ENCODE peak calls at places on chromosomes 11 and 22, in seven cellular contexts. E, R, U, G, Q, S and D are unnamed samples.
A peak's percentile ranks its signal among the peaks of the same experiment; 100 is the strongest.

GRCh38 chr22:36220457-36220921 is 18.8 kb downstream of the APOL2 start:
- DNase-seq in E (no peak), R (no peak), U (no peak), G (no peak), Q (no peak), S (no peak), D (no peak)

GRCh38 chr11:118705111-118705741 is 25.8 kb upstream of the TREH start:
- DNase-seq in E (no peak), R (no peak), U (no peak), G (peak; percentile 51), Q (no peak), S (peak; percentile 25), D (no peak)

GRCh38 chr22:40022536-40023225 is 27.9 kb downstream of the FAM83F start:
- DNase-seq in E (no peak), R (no peak), U (no peak), G (no peak), Q (no peak), S (no peak), D (no peak)

GRCh38 chr11:112113539-112114457 is 27.1 kb downstream of the SDHD start:
- DNase-seq in E (no peak), R (peak; percentile 20), U (peak; percentile 57), G (no peak), Q (no peak), S (peak; percentile 48), D (no peak)

GRCh38 chr11:27950339-27950738 is 157.6 kb downstream of the KIF18A start:
- DNase-seq in E (no peak), R (no peak), U (no peak), G (no peak), Q (no peak), S (no peak), D (no peak)

GRCh38 chr11:105673089-105673488 is 63.2 kb downstream of the GRIA4 start:
- DNase-seq in E (no peak), R (no peak), U (peak; percentile 3), G (peak; percentile 5), Q (no peak), S (no peak), D (no peak)

GRCh38 chr11:66011239-66011784 is 496 bp upstream of the CST6 start:
- DNase-seq in E (no peak), R (no peak), U (peak; percentile 29), G (no peak), Q (no peak), S (no peak), D (no peak)

GRCh38 chr22:50599816-50600454 is 658 bp upstream of the MAPK8IP2 start:
- DNase-seq in E (peak; percentile 47), R (no peak), U (peak; percentile 92), G (peak; percentile 76), Q (peak; percentile 65), S (peak; percentile 74), D (no peak)

GRCh38 chr22:48919851-48920589 is 907.7 kb downstream of the BRD1 start:
- DNase-seq in E (no peak), R (no peak), U (no peak), G (no peak), Q (no peak), S (no peak), D (no peak)

GRCh38 chr11:80146231-80146630 is 705.4 kb upstream of the TENM4 start:
- DNase-seq in E (no peak), R (peak; percentile 4), U (no peak), G (no peak), Q (no peak), S (no peak), D (no peak)

GRCh38 chr11:123235687-123236261 is 40.7 kb upstream of the CLMP start:
- DNase-seq in E (no peak), R (no peak), U (no peak), G (no peak), Q (no peak), S (no peak), D (no peak)

GRCh38 chr11:95647805-95648379 is 141.7 kb downstream of the FAM76B start:
- DNase-seq in E (no peak), R (no peak), U (no peak), G (no peak), Q (no peak), S (no peak), D (no peak)

GRCh38 chr11:87851234-87851633 is 324.0 kb downstream of the RAB38 start:
- DNase-seq in E (no peak), R (no peak), U (no peak), G (no peak), Q (no peak), S (no peak), D (no peak)

GRCh38 chr11:36447947-36448346 is 62.1 kb downstream of the TRAF6 start:
- DNase-seq in E (no peak), R (peak; percentile 68), U (no peak), G (no peak), Q (no peak), S (no peak), D (no peak)

GRCh38 chr22:37260939-37261338 is 16.9 kb upstream of the RAC2 start:
- DNase-seq in E (peak; percentile 75), R (peak; percentile 12), U (peak; percentile 73), G (peak; percentile 68), Q (peak; percentile 35), S (no peak), D (no peak)

GRCh38 chr11:69509846-69510390 is 28.5 kb downstream of the LINC01488 start:
- DNase-seq in E (no peak), R (no peak), U (no peak), G (no peak), Q (no peak), S (no peak), D (no peak)

GRCh38 chr11:27619039-27619438 is 81.2 kb downstream of the BDNF start:
- DNase-seq in E (no peak), R (no peak), U (no peak), G (no peak), Q (no peak), S (no peak), D (no peak)

GRCh38 chr22:35539910-35540599 is 576 bp upstream of the RASD2 start:
- DNase-seq in E (peak; percentile 81), R (peak; percentile 24), U (peak; percentile 95), G (peak; percentile 83), Q (peak; percentile 41), S (peak; percentile 94), D (no peak)

GRCh38 chr22:50229370-50229769 is 15.5 kb downstream of the TUBGCP6 start:
- DNase-seq in E (peak; percentile 10), R (no peak), U (no peak), G (no peak), Q (no peak), S (no peak), D (no peak)

GRCh38 chr11:35995872-35996271 is 52.0 kb downstream of the LDLRAD3 start:
- DNase-seq in E (no peak), R (no peak), U (no peak), G (no peak), Q (no peak), S (no peak), D (no peak)

GRCh38 chr11:11845066-11845465 is 3.3 kb downstream of the USP47 start:
- DNase-seq in E (no peak), R (peak; percentile 32), U (no peak), G (no peak), Q (no peak), S (no peak), D (no peak)

GRCh38 chr11:19561011-19561410 is 151.6 kb upstream of the NAV2 start:
- DNase-seq in E (no peak), R (no peak), U (no peak), G (no peak), Q (no peak), S (no peak), D (no peak)

GRCh38 chr11:85249482-85249881 is 377.7 kb downstream of the DLG2 start:
- DNase-seq in E (no peak), R (no peak), U (no peak), G (no peak), Q (no peak), S (no peak), D (no peak)

GRCh38 chr11:1772270-1773130 is 8.8 kb upstream of the CTSD start:
- DNase-seq in E (peak; percentile 20), R (no peak), U (no peak), G (peak; percentile 59), Q (peak; percentile 96), S (no peak), D (no peak)